ENCODE peak calls at places on chromosomes 2 and 18, in four cellular contexts. U, C, I and V are unnamed samples.

GRCh38 chr18:48837676-48838075 is 113.1 kb downstream of the SMAD7 start:
- DNase-seq in U (no peak), C (no peak), I (no peak), V (no peak)

GRCh38 chr18:10490401-10491289 is 35.2 kb upstream of the NAPG start:
- DNase-seq in U (peak), C (no peak), I (no peak), V (peak)

GRCh38 chr2:64656379-64656778 is 2.7 kb upstream of the SERTAD2 start:
- DNase-seq in U (no peak), C (peak), I (no peak), V (no peak)

GRCh38 chr2:168948621-168949212 is 47.6 kb downstream of the G6PC2 start:
- DNase-seq in U (no peak), C (peak), I (no peak), V (no peak)

GRCh38 chr18:5992381-5992780 is 97.1 kb upstream of the TMEM200C start:
- DNase-seq in U (no peak), C (no peak), I (no peak), V (no peak)

GRCh38 chr18:9392726-9393125 is 58.2 kb downstream of the TWSG1 start:
- DNase-seq in U (no peak), C (peak), I (no peak), V (no peak)

GRCh38 chr2:71816815-71817214 is 330.8 kb downstream of the CYP26B1 start:
- DNase-seq in U (no peak), C (no peak), I (no peak), V (no peak)

GRCh38 chr2:167943877-167944276 is 303.5 kb downstream of the STK39 start:
- DNase-seq in U (no peak), C (peak), I (no peak), V (no peak)

GRCh38 chr2:203804070-203804469 is 63.5 kb upstream of the CTLA4 start:
- DNase-seq in U (no peak), C (peak), I (no peak), V (no peak)

GRCh38 chr2:203797363-203798111 is 70.0 kb upstream of the CTLA4 start:
- DNase-seq in U (no peak), C (no peak), I (no peak), V (no peak)

GRCh38 chr2:152962446-152962845 is 244.0 kb downstream of the ARL6IP6 start:
- DNase-seq in U (no peak), C (no peak), I (no peak), V (no peak)

GRCh38 chr2:24725956-24726355 is 67.2 kb downstream of the PTRHD1 start:
- DNase-seq in U (no peak), C (no peak), I (no peak), V (no peak)

GRCh38 chr2:8595821-8596600 is 85.8 kb upstream of the ID2 start:
- DNase-seq in U (no peak), C (no peak), I (no peak), V (no peak)

GRCh38 chr2:128420776-128421175 is 102.1 kb upstream of the HS6ST1 start:
- DNase-seq in U (no peak), C (no peak), I (no peak), V (no peak)

GRCh38 chr2:174603280-174603679 is 5.7 kb upstream of the WIPF1 start:
- DNase-seq in U (peak), C (peak), I (peak), V (peak)

GRCh38 chr2:132815522-132815921 is 145.5 kb upstream of the LYPD1 start:
- DNase-seq in U (no peak), C (peak), I (no peak), V (no peak)

GRCh38 chr2:74290466-74291216 is 52.6 kb downstream of the SLC4A5 start:
- DNase-seq in U (no peak), C (no peak), I (no peak), V (peak)

GRCh38 chr2:20625491-20625919 is 25.4 kb downstream of the HS1BP3 start:
- DNase-seq in U (no peak), C (no peak), I (no peak), V (no peak)

GRCh38 chr2:12714391-12715221 is 2.1 kb upstream of the TRIB2 start:
- DNase-seq in U (no peak), C (peak), I (no peak), V (no peak)

GRCh38 chr2:28449489-28450395 is 46.1 kb upstream of the PLB1 start:
- DNase-seq in U (peak), C (peak), I (no peak), V (peak)

GRCh38 chr2:223451-223850 is 40.4 kb downstream of the SH3YL1 start:
- DNase-seq in U (no peak), C (no peak), I (no peak), V (no peak)

GRCh38 chr2:128286905-128287779 is 31.5 kb downstream of the HS6ST1 start:
- DNase-seq in U (no peak), C (no peak), I (no peak), V (no peak)

GRCh38 chr2:130799295-130799694 is 37.4 kb upstream of the ARHGEF4 start:
- DNase-seq in U (no peak), C (no peak), I (no peak), V (no peak)

GRCh38 chr2:196131949-196132925 is 39.1 kb downstream of the STK17B start:
- DNase-seq in U (no peak), C (peak), I (no peak), V (peak)

GRCh38 chr2:216691210-216691741 is 4.1 kb downstream of the IGFBP5 start:
- DNase-seq in U (no peak), C (peak), I (no peak), V (no peak)

GRCh38 chr2:201858781-201859180 is 52.4 kb downstream of the CDK15 start:
- DNase-seq in U (no peak), C (no peak), I (peak), V (peak)

GRCh38 chr2:15975261-15975600 is 34.9 kb downstream of the MYCN start:
- DNase-seq in U (no peak), C (no peak), I (no peak), V (no peak)

GRCh38 chr2:55616509-55617159 is 788 bp downstream of the PPP4R3B start:
- DNase-seq in U (no peak), C (peak), I (no peak), V (peak)

GRCh38 chr2:71746946-71747501 is 293.7 kb downstream of the DYSF start:
- DNase-seq in U (no peak), C (peak), I (no peak), V (no peak)

GRCh38 chr2:164917296-164917903 is 37.9 kb downstream of the SLC38A11 start:
- DNase-seq in U (no peak), C (peak), I (no peak), V (no peak)

GRCh38 chr2:122634261-122634660 is 878.8 kb downstream of the TSN start:
- DNase-seq in U (no peak), C (peak), I (no peak), V (no peak)

GRCh38 chr2:45132551-45132950 is 123.3 kb upstream of the SIX2 start:
- DNase-seq in U (no peak), C (no peak), I (no peak), V (no peak)

GRCh38 chr2:111121028-111121872 is 536 bp downstream of the BCL2L11 start:
- DNase-seq in U (no peak), C (peak), I (no peak), V (peak)

GRCh38 chr2:492178-492577 is 185.0 kb downstream of the TMEM18 start:
- DNase-seq in U (no peak), C (no peak), I (no peak), V (no peak)

GRCh38 chr2:20148841-20149702 is 75.9 kb downstream of the SDC1 start:
- DNase-seq in U (no peak), C (peak), I (no peak), V (no peak)

GRCh38 chr2:176662771-176663170 is 393.5 kb downstream of the MTX2 start:
- DNase-seq in U (no peak), C (no peak), I (no peak), V (no peak)

GRCh38 chr18:68480196-68480595 is 234.7 kb downstream of the TMX3 start:
- DNase-seq in U (no peak), C (no peak), I (no peak), V (no peak)

GRCh38 chr2:109247340-109247739 is 118.3 kb downstream of the SH3RF3 start:
- DNase-seq in U (no peak), C (no peak), I (no peak), V (no peak)

GRCh38 chr2:152413228-152414030 is 78.5 kb downstream of the FMNL2 start:
- DNase-seq in U (no peak), C (peak), I (no peak), V (no peak)